ENCODE peak calls at places on chromosomes 2 and 18, in seven cellular contexts. One of them, this sample, is unnamed.

GRCh38 chr2:219726916-219727315 is 99.5 kb downstream of the SLC4A3 start:
- DNase-seq in HCT116: no peak
- DNase-seq in gastrocnemius medialis: no peak
- DNase-seq in Peyer's patch: no peak
- DNase-seq in sigmoid colon: no peak
- DNase-seq in IMR-90: no peak
- DNase-seq in testis: no peak
- DNase-seq in this sample: no peak

GRCh38 chr2:180359522-180360282 is 352.6 kb upstream of the CWC22 start:
- DNase-seq in HCT116: peak
- DNase-seq in gastrocnemius medialis: no peak
- DNase-seq in sigmoid colon: no peak
- DNase-seq in Peyer's patch: peak
- DNase-seq in testis: peak
- DNase-seq in IMR-90: no peak
- DNase-seq in this sample: no peak

GRCh38 chr2:62741954-62742722 is 36.6 kb downstream of the EHBP1 start:
- DNase-seq in IMR-90: no peak
- DNase-seq in Peyer's patch: no peak
- DNase-seq in HCT116: no peak
- DNase-seq in sigmoid colon: no peak
- DNase-seq in testis: no peak
- DNase-seq in gastrocnemius medialis: no peak
- DNase-seq in this sample: no peak

GRCh38 chr2:95382686-95383634 is 19.5 kb upstream of the FAHD2A start:
- DNase-seq in gastrocnemius medialis: no peak
- DNase-seq in sigmoid colon: peak
- DNase-seq in HCT116: no peak
- DNase-seq in testis: peak
- DNase-seq in Peyer's patch: no peak
- DNase-seq in IMR-90: no peak
- DNase-seq in this sample: no peak

GRCh38 chr18:64679121-64679520 is 530.2 kb upstream of the LINC00305 start:
- DNase-seq in sigmoid colon: no peak
- DNase-seq in IMR-90: no peak
- DNase-seq in Peyer's patch: no peak
- DNase-seq in HCT116: no peak
- DNase-seq in testis: no peak
- DNase-seq in gastrocnemius medialis: no peak
- DNase-seq in this sample: no peak

GRCh38 chr2:128809256-128809636 is 490.6 kb upstream of the HS6ST1 start:
- DNase-seq in testis: no peak
- DNase-seq in HCT116: no peak
- DNase-seq in sigmoid colon: no peak
- DNase-seq in gastrocnemius medialis: no peak
- DNase-seq in Peyer's patch: no peak
- DNase-seq in IMR-90: peak
- DNase-seq in this sample: no peak

GRCh38 chr18:22734103-22734661 is 198.9 kb upstream of the RBBP8 start:
- DNase-seq in Peyer's patch: no peak
- DNase-seq in gastrocnemius medialis: no peak
- DNase-seq in HCT116: no peak
- DNase-seq in IMR-90: no peak
- DNase-seq in sigmoid colon: no peak
- DNase-seq in testis: no peak
- DNase-seq in this sample: no peak

GRCh38 chr2:74740395-74741075 is 86.5 kb downstream of the SEMA4F start:
- DNase-seq in sigmoid colon: no peak
- DNase-seq in gastrocnemius medialis: peak
- DNase-seq in testis: no peak
- DNase-seq in IMR-90: peak
- DNase-seq in Peyer's patch: no peak
- DNase-seq in HCT116: peak
- DNase-seq in this sample: no peak

GRCh38 chr18:77472486-77472885 is 222.8 kb downstream of the GALR1 start:
- DNase-seq in testis: no peak
- DNase-seq in gastrocnemius medialis: no peak
- DNase-seq in IMR-90: no peak
- DNase-seq in HCT116: no peak
- DNase-seq in sigmoid colon: no peak
- DNase-seq in Peyer's patch: no peak
- DNase-seq in this sample: no peak

GRCh38 chr18:79374408-79375171 is 21.1 kb upstream of the NFATC1 start:
- DNase-seq in sigmoid colon: no peak
- DNase-seq in gastrocnemius medialis: no peak
- DNase-seq in Peyer's patch: peak
- DNase-seq in IMR-90: no peak
- DNase-seq in testis: peak
- DNase-seq in HCT116: no peak
- DNase-seq in this sample: no peak

GRCh38 chr2:217774232-217774631 is 228.6 kb downstream of the TNS1 start:
- DNase-seq in sigmoid colon: no peak
- DNase-seq in Peyer's patch: no peak
- DNase-seq in IMR-90: no peak
- DNase-seq in gastrocnemius medialis: no peak
- DNase-seq in HCT116: no peak
- DNase-seq in testis: no peak
- DNase-seq in this sample: no peak

GRCh38 chr2:173962583-173963110 is 2.5 kb downstream of the SP3 start:
- DNase-seq in gastrocnemius medialis: no peak
- DNase-seq in IMR-90: no peak
- DNase-seq in testis: no peak
- DNase-seq in sigmoid colon: no peak
- DNase-seq in Peyer's patch: no peak
- DNase-seq in HCT116: no peak
- DNase-seq in this sample: no peak

GRCh38 chr18:24413148-24413547 is 13.3 kb upstream of the IMPACT start:
- DNase-seq in IMR-90: no peak
- DNase-seq in Peyer's patch: no peak
- DNase-seq in HCT116: no peak
- DNase-seq in sigmoid colon: no peak
- DNase-seq in gastrocnemius medialis: no peak
- DNase-seq in testis: peak
- DNase-seq in this sample: no peak

GRCh38 chr2:118032169-118033013 is 18.5 kb upstream of the CCDC93 start:
- DNase-seq in IMR-90: peak
- DNase-seq in gastrocnemius medialis: no peak
- DNase-seq in HCT116: no peak
- DNase-seq in sigmoid colon: no peak
- DNase-seq in testis: peak
- DNase-seq in Peyer's patch: peak
- DNase-seq in this sample: no peak

GRCh38 chr2:112698834-112699515 is 21.8 kb upstream of the NT5DC4 start:
- DNase-seq in Peyer's patch: no peak
- DNase-seq in gastrocnemius medialis: no peak
- DNase-seq in HCT116: no peak
- DNase-seq in IMR-90: no peak
- DNase-seq in sigmoid colon: no peak
- DNase-seq in testis: no peak
- DNase-seq in this sample: no peak
- H3K27ac ChIP-seq in Peyer's patch: no peak
- H3K27ac ChIP-seq in gastrocnemius medialis: no peak
- H3K27ac ChIP-seq in HCT116: no peak
- H3K27ac ChIP-seq in IMR-90: no peak
- H3K27ac ChIP-seq in sigmoid colon: no peak
- H3K27ac ChIP-seq in testis: no peak
- H3K27ac ChIP-seq in this sample: no peak

DNA sequence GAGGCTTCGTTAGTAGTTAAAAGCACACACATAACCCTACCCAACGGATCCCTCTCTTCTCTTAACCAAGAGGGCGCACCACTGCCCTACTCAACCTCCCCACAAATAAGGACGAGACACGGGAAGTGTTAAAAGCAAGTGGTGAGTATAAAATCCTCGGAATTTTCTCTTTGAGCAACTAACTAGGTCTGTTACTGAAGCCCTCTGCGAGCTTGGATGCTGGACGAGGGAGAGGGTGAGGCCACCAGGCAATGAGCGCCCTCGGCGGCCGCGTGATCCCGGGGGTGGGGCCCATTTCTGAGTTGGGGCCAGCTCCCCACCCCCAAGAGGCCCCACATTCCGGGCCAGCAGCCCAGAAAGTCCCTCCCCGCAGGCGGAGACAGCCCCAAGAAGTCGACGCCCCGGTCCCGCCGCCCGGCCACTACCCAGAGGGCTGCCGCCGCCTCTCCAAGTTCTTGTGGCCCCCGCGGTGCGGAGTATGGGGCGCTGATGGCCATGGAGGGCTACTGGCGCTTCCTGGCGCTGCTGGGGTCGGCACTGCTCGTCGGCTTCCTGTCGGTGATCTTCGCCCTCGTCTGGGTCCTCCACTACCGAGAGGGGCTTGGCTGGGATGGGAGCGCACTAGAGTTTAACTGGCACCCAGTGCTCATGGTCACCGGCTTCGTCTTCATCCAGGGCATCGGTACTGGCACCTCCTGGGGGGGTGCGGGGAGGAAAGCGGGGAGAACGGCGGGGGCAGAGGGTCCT is at the start of gene CYBRD1:
- DNase-seq in testis: peak
- DNase-seq in HCT116: no peak
- DNase-seq in sigmoid colon: peak
- DNase-seq in gastrocnemius medialis: peak
- DNase-seq in IMR-90: peak
- DNase-seq in Peyer's patch: no peak
- DNase-seq in this sample: peak
- TF ChIP-seq POLR2A in testis: peak
- TF ChIP-seq POLR2A in HCT116: no peak
- TF ChIP-seq POLR2A in sigmoid colon: peak
- TF ChIP-seq POLR2A in gastrocnemius medialis: peak
- TF ChIP-seq POLR2A in IMR-90: peak
- TF ChIP-seq POLR2A in Peyer's patch: peak
- TF ChIP-seq POLR2A in this sample: peak

GRCh38 chr18:13305326-13305725 is 86.8 kb downstream of the LDLRAD4 start:
- DNase-seq in Peyer's patch: no peak
- DNase-seq in sigmoid colon: no peak
- DNase-seq in IMR-90: no peak
- DNase-seq in testis: no peak
- DNase-seq in gastrocnemius medialis: no peak
- DNase-seq in HCT116: no peak
- DNase-seq in this sample: no peak

GRCh38 chr18:13303761-13304364 is 85.3 kb downstream of the LDLRAD4 start:
- DNase-seq in HCT116: no peak
- DNase-seq in sigmoid colon: no peak
- DNase-seq in testis: no peak
- DNase-seq in IMR-90: no peak
- DNase-seq in Peyer's patch: no peak
- DNase-seq in gastrocnemius medialis: no peak
- DNase-seq in this sample: no peak

GRCh38 chr18:13301691-13302469 is 83.3 kb downstream of the LDLRAD4 start:
- DNase-seq in Peyer's patch: no peak
- DNase-seq in gastrocnemius medialis: no peak
- DNase-seq in sigmoid colon: no peak
- DNase-seq in HCT116: no peak
- DNase-seq in testis: no peak
- DNase-seq in IMR-90: no peak
- DNase-seq in this sample: no peak

GRCh38 chr18:13300796-13301195 is 82.2 kb downstream of the LDLRAD4 start:
- DNase-seq in Peyer's patch: no peak
- DNase-seq in gastrocnemius medialis: no peak
- DNase-seq in HCT116: no peak
- DNase-seq in sigmoid colon: no peak
- DNase-seq in testis: no peak
- DNase-seq in IMR-90: no peak
- DNase-seq in this sample: no peak

GRCh38 chr18:13302611-13303267 is 84.2 kb downstream of the LDLRAD4 start:
- DNase-seq in IMR-90: no peak
- DNase-seq in testis: no peak
- DNase-seq in HCT116: no peak
- DNase-seq in Peyer's patch: no peak
- DNase-seq in gastrocnemius medialis: no peak
- DNase-seq in sigmoid colon: no peak
- DNase-seq in this sample: no peak
- TF ChIP-seq CTCF in IMR-90: no peak
- TF ChIP-seq CTCF in testis: no peak
- TF ChIP-seq CTCF in HCT116: no peak
- TF ChIP-seq CTCF in Peyer's patch: no peak
- TF ChIP-seq CTCF in gastrocnemius medialis: no peak
- TF ChIP-seq CTCF in sigmoid colon: no peak
- TF ChIP-seq CTCF in this sample: no peak

DNA sequence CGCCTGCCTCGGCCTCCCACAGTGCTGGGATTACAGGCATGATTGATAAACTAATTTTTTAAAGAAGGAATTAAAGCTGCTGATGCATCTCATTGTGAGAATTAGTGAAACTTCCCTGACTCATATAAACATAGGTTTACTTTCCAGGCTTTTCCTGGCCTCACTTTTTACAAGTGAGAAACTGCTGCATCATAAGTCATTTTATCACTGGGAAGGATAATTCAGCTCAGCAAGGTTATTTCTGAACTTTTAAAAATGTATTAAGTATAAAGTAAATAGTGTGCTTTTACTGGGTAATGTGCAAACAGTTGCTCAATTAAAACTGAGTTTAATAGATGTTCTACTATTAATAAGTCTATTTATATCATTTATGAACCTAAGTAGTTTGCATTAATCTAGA is 1130.3 kb upstream of the CDH2 start:
- DNase-seq in gastrocnemius medialis: no peak
- DNase-seq in sigmoid colon: no peak
- DNase-seq in IMR-90: peak
- DNase-seq in testis: no peak
- DNase-seq in Peyer's patch: no peak
- DNase-seq in HCT116: no peak
- DNase-seq in this sample: no peak
- H3K27ac ChIP-seq in gastrocnemius medialis: no peak
- H3K27ac ChIP-seq in sigmoid colon: no peak
- H3K27ac ChIP-seq in IMR-90: no peak
- H3K27ac ChIP-seq in testis: no peak
- H3K27ac ChIP-seq in Peyer's patch: no peak
- H3K27ac ChIP-seq in HCT116: no peak
- H3K27ac ChIP-seq in this sample: no peak

GRCh38 chr2:166134252-166135151 is 6.7 kb upstream of the SCN1A start:
- DNase-seq in IMR-90: no peak
- DNase-seq in testis: no peak
- DNase-seq in Peyer's patch: no peak
- DNase-seq in HCT116: no peak
- DNase-seq in sigmoid colon: no peak
- DNase-seq in gastrocnemius medialis: no peak
- DNase-seq in this sample: no peak
- TF ChIP-seq POLR2A in IMR-90: no peak
- TF ChIP-seq POLR2A in testis: no peak
- TF ChIP-seq POLR2A in Peyer's patch: no peak
- TF ChIP-seq POLR2A in HCT116: no peak
- TF ChIP-seq POLR2A in sigmoid colon: no peak
- TF ChIP-seq POLR2A in gastrocnemius medialis: no peak
- TF ChIP-seq POLR2A in this sample: no peak